ENCODE peak calls at places on chromosome 9, in five cellular contexts. E, D, L, H and M are unnamed samples.

GRCh38 chr9:95736891-95737522 is 138.5 kb upstream of the ERCC6L2 start:
- DNase-seq in E (no peak), D (no peak), L (peak), H (no peak), M (no peak)

GRCh38 chr9:5447337-5447736 is 3.0 kb upstream of the CD274 start:
- DNase-seq in E (no peak), D (no peak), L (no peak), H (no peak), M (no peak)

GRCh38 chr9:121075251-121076036 is 689 bp downstream of the CNTRL start:
- DNase-seq in E (no peak), D (no peak), L (peak), H (no peak), M (no peak)

GRCh38 chr9:107907715-107908114 is 418.1 kb upstream of the KLF4 start:
- DNase-seq in E (no peak), D (no peak), L (no peak), H (no peak), M (no peak)

GRCh38 chr9:125239631-125240597 is 1.2 kb downstream of the HSPA5 start:
- DNase-seq in E (no peak), D (no peak), L (no peak), H (no peak), M (no peak)

GRCh38 chr9:123682746-123683145 is 247.2 kb downstream of the DENND1A start:
- DNase-seq in E (no peak), D (no peak), L (no peak), H (no peak), M (no peak)

GRCh38 chr9:27817747-27818146 is 244.5 kb upstream of the C9orf72 start:
- DNase-seq in E (no peak), D (no peak), L (no peak), H (no peak), M (no peak)

GRCh38 chr9:5571629-5572232 is 57.2 kb upstream of the RIC1 start:
- DNase-seq in E (no peak), D (no peak), L (no peak), H (no peak), M (no peak)

GRCh38 chr9:15873573-15874177 is 320.8 kb downstream of the CCDC171 start:
- DNase-seq in E (no peak), D (peak), L (peak), H (no peak), M (no peak)

GRCh38 chr9:37333288-37333687 is 89.2 kb upstream of the GRHPR start:
- DNase-seq in E (no peak), D (no peak), L (no peak), H (no peak), M (no peak)

GRCh38 chr9:119218293-119218692 is 150.9 kb downstream of the BRINP1 start:
- DNase-seq in E (no peak), D (no peak), L (no peak), H (no peak), M (no peak)

GRCh38 chr9:38451162-38451561 is 26.9 kb upstream of the IGFBPL1 start:
- DNase-seq in E (no peak), D (no peak), L (no peak), H (no peak), M (no peak)

GRCh38 chr9:36064448-36065037 is 27.8 kb downstream of the RECK start:
- DNase-seq in E (no peak), D (no peak), L (no peak), H (no peak), M (no peak)

GRCh38 chr9:38052147-38052546 is 16.9 kb downstream of the SHB start:
- DNase-seq in E (no peak), D (no peak), L (no peak), H (no peak), M (no peak)

GRCh38 chr9:23769307-23769935 is 56.6 kb downstream of the ELAVL2 start:
- DNase-seq in E (no peak), D (no peak), L (no peak), H (peak), M (no peak)

GRCh38 chr9:14270358-14271077 is 43.4 kb downstream of the NFIB start:
- DNase-seq in E (no peak), D (no peak), L (no peak), H (no peak), M (peak)

GRCh38 chr9:79013715-79014610 is 557.8 kb upstream of the TLE4 start:
- DNase-seq in E (no peak), D (no peak), L (no peak), H (no peak), M (no peak)

GRCh38 chr9:107175039-107175438 is 108.0 kb upstream of the RAD23B start:
- DNase-seq in E (no peak), D (no peak), L (no peak), H (no peak), M (no peak)

GRCh38 chr9:116589392-116590354 is 97.4 kb upstream of the TRIM32 start:
- DNase-seq in E (no peak), D (peak), L (peak), H (no peak), M (no peak)

GRCh38 chr9:123654647-123655637 is 275.0 kb downstream of the DENND1A start:
- DNase-seq in E (no peak), D (no peak), L (no peak), H (no peak), M (no peak)

GRCh38 chr9:113131689-113132151 is 19.1 kb upstream of the SLC31A2 start:
- DNase-seq in E (no peak), D (no peak), L (peak), H (no peak), M (no peak)

GRCh38 chr9:88007291-88007650 is 32.9 kb upstream of the CDK20 start:
- DNase-seq in E (no peak), D (no peak), L (peak), H (no peak), M (no peak)

GRCh38 chr9:114078781-114079156 is 669 bp upstream of the AMBP start:
- DNase-seq in E (no peak), D (no peak), L (no peak), H (no peak), M (no peak)

GRCh38 chr9:37775216-37775919 is 9.5 kb downstream of the EXOSC3 start:
- DNase-seq in E (no peak), D (no peak), L (no peak), H (no peak), M (no peak)

GRCh38 chr9:122131401-122131921 is 28.1 kb downstream of the NDUFA8 start:
- DNase-seq in E (no peak), D (no peak), L (no peak), H (peak), M (peak)

GRCh38 chr9:122133263-122133983 is 26.2 kb downstream of the NDUFA8 start:
- DNase-seq in E (no peak), D (no peak), L (no peak), H (no peak), M (peak)

GRCh38 chr9:122133984-122134535 is 25.5 kb downstream of the NDUFA8 start:
- DNase-seq in E (no peak), D (no peak), L (no peak), H (no peak), M (no peak)

GRCh38 chr9:122130837-122131236 is 28.7 kb downstream of the NDUFA8 start:
- DNase-seq in E (no peak), D (no peak), L (no peak), H (no peak), M (no peak)

GRCh38 chr9:122132539-122132938 is 27.0 kb downstream of the NDUFA8 start:
- DNase-seq in E (no peak), D (no peak), L (no peak), H (no peak), M (peak)
- TF ChIP-seq POLR2A in E (no peak), D (no peak), L (no peak), H (no peak), M (no peak)

GRCh38 chr9:109010676-109011655 is 2.3 kb downstream of the CTNNAL1 start:
- DNase-seq in E (no peak), D (peak), L (peak), H (no peak), M (no peak)
- TF ChIP-seq POLR2A in E (no peak), D (no peak), L (no peak), H (no peak), M (no peak)

GRCh38 chr9:126722252-126722921 is 82.5 kb upstream of the ZBTB43 start:
- DNase-seq in E (peak), D (peak), L (peak), H (peak), M (peak)
- TF ChIP-seq POLR2A in E (no peak), D (no peak), L (peak), H (peak), M (no peak)

GRCh38 chr9:135907006-135907434 is 326 bp downstream of the CAMSAP1 start:
- DNase-seq in E (no peak), D (peak), L (peak), H (no peak), M (peak)

GRCh38 chr9:135909371-135909770 is 2.0 kb upstream of the CAMSAP1 start:
- DNase-seq in E (no peak), D (no peak), L (no peak), H (no peak), M (no peak)

GRCh38 chr9:135908334-135909204 is 1.2 kb upstream of the CAMSAP1 start:
- DNase-seq in E (no peak), D (no peak), L (no peak), H (no peak), M (peak)

GRCh38 chr9:135906291-135907005 is 898 bp downstream of the CAMSAP1 start:
- DNase-seq in E (peak), D (peak), L (peak), H (no peak), M (peak)

GRCh38 chr9:135907446-135908333 is at the start of gene CAMSAP1:
- DNase-seq in E (peak), D (peak), L (peak), H (peak), M (peak)
- TF ChIP-seq POLR2A in E (peak), D (peak), L (peak), H (no peak), M (no peak)

DNA sequence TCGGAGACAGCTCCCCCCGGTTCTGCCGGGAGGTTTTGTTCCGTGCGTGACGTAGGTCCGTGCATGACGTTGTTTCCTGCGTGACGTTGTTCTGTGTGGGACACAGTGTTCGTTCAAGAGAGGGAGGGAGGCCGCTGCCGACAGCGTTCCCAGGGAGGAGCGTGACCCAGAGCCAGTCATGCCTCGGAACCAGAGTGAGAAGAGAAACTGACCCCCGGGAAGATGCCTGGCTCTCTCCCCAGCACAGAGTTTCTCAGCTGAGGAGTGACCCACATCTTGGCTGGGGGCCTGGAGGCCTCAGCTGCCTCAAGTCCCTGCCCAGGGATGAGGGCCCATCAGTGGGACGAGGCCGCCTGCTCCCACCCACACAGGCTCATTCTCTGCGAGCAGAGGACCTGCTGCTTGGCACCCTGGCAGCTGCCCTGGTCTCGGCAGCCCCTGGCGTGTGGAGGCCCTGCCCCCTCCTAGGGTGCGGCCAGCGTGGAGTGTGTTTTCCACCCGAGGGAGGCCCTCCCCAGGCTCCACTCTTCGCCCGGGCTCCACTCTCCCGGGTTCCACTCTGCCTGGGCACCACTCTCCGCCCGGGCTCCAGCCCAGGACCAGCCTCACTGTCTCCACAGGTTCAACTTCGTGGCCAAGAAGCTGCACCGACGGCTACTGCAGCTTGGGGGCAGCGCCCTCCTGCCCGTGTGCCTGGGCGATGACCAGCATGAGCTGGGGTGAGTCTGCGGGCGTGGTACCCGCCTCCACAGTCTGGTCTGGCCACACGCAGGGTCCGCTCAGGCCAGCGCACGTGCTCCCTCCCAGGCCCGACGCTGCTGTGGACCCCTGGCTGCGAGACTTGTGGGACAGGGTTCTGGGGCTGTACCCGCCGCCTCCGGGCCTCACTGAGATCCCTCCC is 7.9 kb downstream of the NDOR1 start:
- DNase-seq in E (no peak), D (no peak), L (no peak), H (no peak), M (no peak)
- TF ChIP-seq POLR2A in E (no peak), D (no peak), L (no peak), H (no peak), M (no peak)

GRCh38 chr9:110936252-110936651 is 102.0 kb downstream of the LPAR1 start:
- DNase-seq in E (no peak), D (no peak), L (no peak), H (no peak), M (no peak)
- TF ChIP-seq POLR2A in E (no peak), D (no peak), L (no peak), H (no peak), M (no peak)

DNA sequence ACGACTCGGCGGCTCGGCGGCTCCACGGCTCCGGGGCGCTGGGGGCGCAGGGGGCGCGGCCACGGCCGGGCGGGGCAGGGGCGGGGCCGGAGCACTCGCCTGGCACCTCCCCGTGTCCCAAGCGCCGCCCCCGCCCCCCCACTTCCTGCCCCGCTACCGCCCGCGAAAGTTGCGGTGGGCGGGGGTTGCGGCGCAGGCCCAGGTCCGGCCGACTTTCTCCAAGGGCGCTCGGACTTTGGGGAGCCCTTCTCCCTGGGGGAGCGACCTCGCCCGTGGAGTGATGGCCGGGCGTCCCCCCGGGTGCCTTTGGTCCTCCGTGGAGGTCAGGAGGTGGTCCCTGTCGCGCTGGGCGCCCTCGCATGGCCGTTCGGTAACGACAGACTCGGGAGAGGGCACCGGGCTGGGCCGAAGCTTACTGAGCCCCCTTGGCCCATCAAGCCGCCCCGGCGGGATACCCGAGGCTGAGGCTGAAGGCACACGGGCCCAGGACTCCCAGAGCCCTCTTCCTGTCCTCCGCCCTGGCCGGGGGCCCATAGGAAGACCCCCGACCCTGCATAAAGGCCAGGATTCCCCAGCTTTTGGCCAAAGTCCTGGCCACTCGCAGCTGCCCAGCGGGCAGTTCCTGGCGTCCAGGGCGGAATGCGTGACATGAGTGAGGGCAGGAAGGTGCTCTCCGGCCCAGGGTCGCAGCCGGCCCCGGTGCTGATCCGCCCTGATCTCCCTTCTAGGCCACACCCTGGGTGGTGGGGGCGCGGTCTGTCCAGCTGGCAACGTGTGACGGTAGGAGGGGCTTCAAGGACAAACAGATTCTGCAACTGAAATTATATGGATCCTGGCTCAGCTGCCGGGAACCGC is 883 bp upstream of the VAV2 start:
- DNase-seq in E (peak), D (peak), L (peak), H (peak), M (peak)
- TF ChIP-seq POLR2A in E (peak), D (peak), L (peak), H (peak), M (peak)

GRCh38 chr9:133783331-133783731 is 45.2 kb upstream of the SARDH start:
- DNase-seq in E (no peak), D (no peak), L (no peak), H (no peak), M (no peak)
- TF ChIP-seq POLR2A in E (no peak), D (no peak), L (no peak), H (no peak), M (no peak)